ENCODE peak calls at places on chromosomes 6 and 20, in nine cellular contexts. One of them, this sample, is unnamed.

GRCh38 chr6:3376888-3377535 is 79.8 kb downstream of the SLC22A23 start:
- DNase-seq in HCT116: no peak
- DNase-seq in amniotic stem cell: no peak
- DNase-seq in CD8-positive, alpha-beta memory T cell: no peak
- DNase-seq in cardiac fibroblast: peak
- DNase-seq in stomach: no peak
- DNase-seq in GM13977: no peak
- DNase-seq in IMR-90: no peak
- DNase-seq in neural progenitor cell: no peak
- DNase-seq in this sample: no peak

GRCh38 chr6:72966628-72967280 is 258.5 kb downstream of the KHDC1L start:
- DNase-seq in IMR-90: peak
- DNase-seq in neural progenitor cell: no peak
- DNase-seq in cardiac fibroblast: peak
- DNase-seq in amniotic stem cell: peak
- DNase-seq in CD8-positive, alpha-beta memory T cell: no peak
- DNase-seq in HCT116: no peak
- DNase-seq in GM13977: no peak
- DNase-seq in stomach: no peak
- DNase-seq in this sample: peak

GRCh38 chr6:156378853-156379252 is 398.3 kb upstream of the ARID1B start:
- DNase-seq in cardiac fibroblast: no peak
- DNase-seq in HCT116: no peak
- DNase-seq in CD8-positive, alpha-beta memory T cell: no peak
- DNase-seq in amniotic stem cell: no peak
- DNase-seq in stomach: no peak
- DNase-seq in neural progenitor cell: no peak
- DNase-seq in GM13977: no peak
- DNase-seq in IMR-90: no peak
- DNase-seq in this sample: no peak

GRCh38 chr6:116847234-116847633 is 18.4 kb upstream of the GPRC6A start:
- DNase-seq in HCT116: peak
- DNase-seq in cardiac fibroblast: peak
- DNase-seq in CD8-positive, alpha-beta memory T cell: no peak
- DNase-seq in neural progenitor cell: no peak
- DNase-seq in stomach: no peak
- DNase-seq in GM13977: peak
- DNase-seq in IMR-90: peak
- DNase-seq in amniotic stem cell: no peak
- DNase-seq in this sample: peak

GRCh38 chr6:41693866-41694265 is 41.5 kb downstream of the TFEB start:
- DNase-seq in cardiac fibroblast: no peak
- DNase-seq in GM13977: no peak
- DNase-seq in CD8-positive, alpha-beta memory T cell: no peak
- DNase-seq in stomach: no peak
- DNase-seq in neural progenitor cell: no peak
- DNase-seq in amniotic stem cell: no peak
- DNase-seq in HCT116: no peak
- DNase-seq in IMR-90: no peak
- DNase-seq in this sample: no peak

GRCh38 chr6:19399406-19399805 is 437.8 kb upstream of the ID4 start:
- DNase-seq in stomach: no peak
- DNase-seq in HCT116: no peak
- DNase-seq in amniotic stem cell: no peak
- DNase-seq in IMR-90: peak
- DNase-seq in neural progenitor cell: no peak
- DNase-seq in GM13977: no peak
- DNase-seq in cardiac fibroblast: peak
- DNase-seq in CD8-positive, alpha-beta memory T cell: no peak
- DNase-seq in this sample: peak

GRCh38 chr6:78476561-78476960 is 390.8 kb upstream of the IRAK1BP1 start:
- DNase-seq in GM13977: no peak
- DNase-seq in cardiac fibroblast: no peak
- DNase-seq in amniotic stem cell: no peak
- DNase-seq in IMR-90: no peak
- DNase-seq in CD8-positive, alpha-beta memory T cell: no peak
- DNase-seq in HCT116: no peak
- DNase-seq in neural progenitor cell: no peak
- DNase-seq in stomach: no peak
- DNase-seq in this sample: no peak

GRCh38 chr6:168097221-168097620 is 18.2 kb upstream of the FRMD1 start:
- DNase-seq in amniotic stem cell: no peak
- DNase-seq in GM13977: no peak
- DNase-seq in CD8-positive, alpha-beta memory T cell: no peak
- DNase-seq in HCT116: no peak
- DNase-seq in neural progenitor cell: no peak
- DNase-seq in stomach: no peak
- DNase-seq in IMR-90: no peak
- DNase-seq in cardiac fibroblast: no peak
- DNase-seq in this sample: no peak

GRCh38 chr20:19492116-19492515 is 265.9 kb upstream of the RIN2 start:
- DNase-seq in IMR-90: no peak
- DNase-seq in GM13977: no peak
- DNase-seq in CD8-positive, alpha-beta memory T cell: no peak
- DNase-seq in neural progenitor cell: no peak
- DNase-seq in amniotic stem cell: no peak
- DNase-seq in stomach: no peak
- DNase-seq in cardiac fibroblast: peak
- DNase-seq in HCT116: no peak
- DNase-seq in this sample: no peak

GRCh38 chr6:53020005-53020744 is 25.1 kb upstream of the GSTA4 start:
- DNase-seq in cardiac fibroblast: peak
- DNase-seq in IMR-90: peak
- DNase-seq in stomach: no peak
- DNase-seq in CD8-positive, alpha-beta memory T cell: no peak
- DNase-seq in amniotic stem cell: no peak
- DNase-seq in GM13977: no peak
- DNase-seq in HCT116: no peak
- DNase-seq in neural progenitor cell: no peak
- DNase-seq in this sample: peak

GRCh38 chr20:32278199-32278643 is 770 bp downstream of the KIF3B start:
- DNase-seq in GM13977: peak
- DNase-seq in cardiac fibroblast: peak
- DNase-seq in neural progenitor cell: no peak
- DNase-seq in CD8-positive, alpha-beta memory T cell: no peak
- DNase-seq in stomach: no peak
- DNase-seq in HCT116: no peak
- DNase-seq in IMR-90: peak
- DNase-seq in amniotic stem cell: no peak
- DNase-seq in this sample: peak

GRCh38 chr6:27209659-27210269 is 37.7 kb upstream of the PRSS16 start:
- DNase-seq in HCT116: no peak
- DNase-seq in CD8-positive, alpha-beta memory T cell: no peak
- DNase-seq in amniotic stem cell: no peak
- DNase-seq in stomach: no peak
- DNase-seq in neural progenitor cell: no peak
- DNase-seq in GM13977: no peak
- DNase-seq in cardiac fibroblast: peak
- DNase-seq in IMR-90: peak
- DNase-seq in this sample: no peak

GRCh38 chr6:118468682-118469465 is 79.2 kb upstream of the PLN start:
- DNase-seq in GM13977: no peak
- DNase-seq in amniotic stem cell: no peak
- DNase-seq in cardiac fibroblast: peak
- DNase-seq in stomach: no peak
- DNase-seq in CD8-positive, alpha-beta memory T cell: no peak
- DNase-seq in IMR-90: peak
- DNase-seq in neural progenitor cell: no peak
- DNase-seq in HCT116: no peak
- DNase-seq in this sample: peak

GRCh38 chr6:119322715-119323350 is 26.7 kb downstream of the MAN1A1 start:
- DNase-seq in amniotic stem cell: no peak
- DNase-seq in CD8-positive, alpha-beta memory T cell: peak
- DNase-seq in cardiac fibroblast: no peak
- DNase-seq in GM13977: no peak
- DNase-seq in IMR-90: no peak
- DNase-seq in stomach: no peak
- DNase-seq in HCT116: peak
- DNase-seq in neural progenitor cell: no peak
- DNase-seq in this sample: no peak

This sample was measured in fibroblast of pulmonary artery.